ENCODE peak calls at places on chromosomes 3 and 15, in eight cellular contexts. One of them, this sample, is unnamed.
A peak's percentile ranks its signal among the peaks of the same experiment; 100 is the strongest.

GRCh38 chr3:36960502-36960901 is 15.6 kb upstream of the TRANK1 start:
- DNase-seq in SW 1271: no peak
- DNase-seq in stimulated activated CD8-positive, alpha-beta memory T cell treated with anti-CD3 and anti-CD28 coated beads, Interleukin-4, amount 100 ng/mL, for 1 hour: no peak
- DNase-seq in effector memory CD8-positive, alpha-beta T cell: no peak
- DNase-seq in posterior cingulate gyrus: no peak
- DNase-seq in dorsolateral prefrontal cortex: no peak
- DNase-seq in C1 segment of cervical spinal cord: no peak
- DNase-seq in T-helper 2 cell: no peak
- DNase-seq in this sample: no peak

GRCh38 chr3:23748398-23749110 is 57.2 kb upstream of the UBE2E1 start:
- DNase-seq in T-helper 2 cell: no peak
- DNase-seq in effector memory CD8-positive, alpha-beta T cell: no peak
- DNase-seq in posterior cingulate gyrus: no peak
- DNase-seq in stimulated activated CD8-positive, alpha-beta memory T cell treated with anti-CD3 and anti-CD28 coated beads, Interleukin-4, amount 100 ng/mL, for 1 hour: no peak
- DNase-seq in SW 1271: no peak
- DNase-seq in dorsolateral prefrontal cortex: no peak
- DNase-seq in C1 segment of cervical spinal cord: no peak
- DNase-seq in this sample: no peak

GRCh38 chr3:161851941-161852566 is 355.4 kb downstream of the OTOL1 start:
- DNase-seq in dorsolateral prefrontal cortex: peak; percentile 60
- DNase-seq in posterior cingulate gyrus: peak; percentile 83
- DNase-seq in T-helper 2 cell: no peak
- DNase-seq in stimulated activated CD8-positive, alpha-beta memory T cell treated with anti-CD3 and anti-CD28 coated beads, Interleukin-4, amount 100 ng/mL, for 1 hour: no peak
- DNase-seq in C1 segment of cervical spinal cord: no peak
- DNase-seq in SW 1271: no peak
- DNase-seq in effector memory CD8-positive, alpha-beta T cell: no peak
- DNase-seq in this sample: peak; percentile 17

GRCh38 chr3:52228751-52229291 is 3.4 kb upstream of the TLR9 start:
- DNase-seq in stimulated activated CD8-positive, alpha-beta memory T cell treated with anti-CD3 and anti-CD28 coated beads, Interleukin-4, amount 100 ng/mL, for 1 hour: no peak
- DNase-seq in T-helper 2 cell: no peak
- DNase-seq in effector memory CD8-positive, alpha-beta T cell: no peak
- DNase-seq in SW 1271: no peak
- DNase-seq in posterior cingulate gyrus: peak; percentile 78
- DNase-seq in dorsolateral prefrontal cortex: no peak
- DNase-seq in C1 segment of cervical spinal cord: no peak
- DNase-seq in this sample: no peak

GRCh38 chr3:155497930-155498647 is 204.6 kb upstream of the STRIT1 start:
- DNase-seq in posterior cingulate gyrus: no peak
- DNase-seq in effector memory CD8-positive, alpha-beta T cell: no peak
- DNase-seq in T-helper 2 cell: no peak
- DNase-seq in C1 segment of cervical spinal cord: no peak
- DNase-seq in dorsolateral prefrontal cortex: no peak
- DNase-seq in stimulated activated CD8-positive, alpha-beta memory T cell treated with anti-CD3 and anti-CD28 coated beads, Interleukin-4, amount 100 ng/mL, for 1 hour: no peak
- DNase-seq in SW 1271: no peak
- DNase-seq in this sample: peak; percentile 87

GRCh38 chr3:40237892-40238571 is 71.5 kb upstream of the EIF1B start:
- DNase-seq in C1 segment of cervical spinal cord: no peak
- DNase-seq in dorsolateral prefrontal cortex: no peak
- DNase-seq in posterior cingulate gyrus: peak; percentile 84
- DNase-seq in effector memory CD8-positive, alpha-beta T cell: no peak
- DNase-seq in stimulated activated CD8-positive, alpha-beta memory T cell treated with anti-CD3 and anti-CD28 coated beads, Interleukin-4, amount 100 ng/mL, for 1 hour: no peak
- DNase-seq in SW 1271: no peak
- DNase-seq in T-helper 2 cell: no peak
- DNase-seq in this sample: no peak

GRCh38 chr15:50280271-50280670 is 14.7 kb upstream of the HDC start:
- DNase-seq in dorsolateral prefrontal cortex: no peak
- DNase-seq in T-helper 2 cell: no peak
- DNase-seq in effector memory CD8-positive, alpha-beta T cell: no peak
- DNase-seq in SW 1271: no peak
- DNase-seq in stimulated activated CD8-positive, alpha-beta memory T cell treated with anti-CD3 and anti-CD28 coated beads, Interleukin-4, amount 100 ng/mL, for 1 hour: no peak
- DNase-seq in posterior cingulate gyrus: no peak
- DNase-seq in C1 segment of cervical spinal cord: no peak
- DNase-seq in this sample: peak; percentile 68

GRCh38 chr3:168154101-168154500 is 58.4 kb upstream of the GOLIM4 start:
- DNase-seq in dorsolateral prefrontal cortex: no peak
- DNase-seq in posterior cingulate gyrus: no peak
- DNase-seq in effector memory CD8-positive, alpha-beta T cell: no peak
- DNase-seq in T-helper 2 cell: no peak
- DNase-seq in C1 segment of cervical spinal cord: no peak
- DNase-seq in SW 1271: no peak
- DNase-seq in stimulated activated CD8-positive, alpha-beta memory T cell treated with anti-CD3 and anti-CD28 coated beads, Interleukin-4, amount 100 ng/mL, for 1 hour: no peak
- DNase-seq in this sample: no peak

GRCh38 chr15:56919708-56920637 is 1.5 kb downstream of the TCF12 start:
- DNase-seq in C1 segment of cervical spinal cord: peak; percentile 52
- DNase-seq in T-helper 2 cell: no peak
- DNase-seq in posterior cingulate gyrus: peak; percentile 79
- DNase-seq in effector memory CD8-positive, alpha-beta T cell: peak; percentile 8
- DNase-seq in SW 1271: no peak
- DNase-seq in stimulated activated CD8-positive, alpha-beta memory T cell treated with anti-CD3 and anti-CD28 coated beads, Interleukin-4, amount 100 ng/mL, for 1 hour: no peak
- DNase-seq in dorsolateral prefrontal cortex: no peak
- DNase-seq in this sample: peak; percentile 10

GRCh38 chr3:86282106-86282787 is 708.7 kb downstream of the VGLL3 start:
- DNase-seq in C1 segment of cervical spinal cord: no peak
- DNase-seq in effector memory CD8-positive, alpha-beta T cell: no peak
- DNase-seq in T-helper 2 cell: no peak
- DNase-seq in SW 1271: no peak
- DNase-seq in dorsolateral prefrontal cortex: no peak
- DNase-seq in posterior cingulate gyrus: peak; percentile 75
- DNase-seq in stimulated activated CD8-positive, alpha-beta memory T cell treated with anti-CD3 and anti-CD28 coated beads, Interleukin-4, amount 100 ng/mL, for 1 hour: no peak
- DNase-seq in this sample: no peak

GRCh38 chr15:82943176-82943575 is 9.3 kb downstream of the HOMER2 start:
- DNase-seq in stimulated activated CD8-positive, alpha-beta memory T cell treated with anti-CD3 and anti-CD28 coated beads, Interleukin-4, amount 100 ng/mL, for 1 hour: no peak
- DNase-seq in posterior cingulate gyrus: no peak
- DNase-seq in dorsolateral prefrontal cortex: no peak
- DNase-seq in C1 segment of cervical spinal cord: no peak
- DNase-seq in effector memory CD8-positive, alpha-beta T cell: no peak
- DNase-seq in SW 1271: no peak
- DNase-seq in T-helper 2 cell: no peak
- DNase-seq in this sample: peak; percentile 50

GRCh38 chr3:127700406-127700805 is 27.7 kb downstream of the ABTB1 start:
- DNase-seq in effector memory CD8-positive, alpha-beta T cell: no peak
- DNase-seq in T-helper 2 cell: no peak
- DNase-seq in C1 segment of cervical spinal cord: no peak
- DNase-seq in SW 1271: no peak
- DNase-seq in stimulated activated CD8-positive, alpha-beta memory T cell treated with anti-CD3 and anti-CD28 coated beads, Interleukin-4, amount 100 ng/mL, for 1 hour: no peak
- DNase-seq in dorsolateral prefrontal cortex: peak; percentile 11
- DNase-seq in posterior cingulate gyrus: peak; percentile 31
- DNase-seq in this sample: no peak

GRCh38 chr3:159627229-159627628 is 361.4 kb upstream of the IL12A start:
- DNase-seq in stimulated activated CD8-positive, alpha-beta memory T cell treated with anti-CD3 and anti-CD28 coated beads, Interleukin-4, amount 100 ng/mL, for 1 hour: no peak
- DNase-seq in dorsolateral prefrontal cortex: no peak
- DNase-seq in effector memory CD8-positive, alpha-beta T cell: no peak
- DNase-seq in posterior cingulate gyrus: no peak
- DNase-seq in T-helper 2 cell: no peak
- DNase-seq in C1 segment of cervical spinal cord: no peak
- DNase-seq in SW 1271: no peak
- DNase-seq in this sample: no peak

This sample was measured in RCC 7860.